ENCODE peak calls at places on chromosomes 12 and 14, in nine cellular contexts. H, D, Y, R, B, O, T, X and Z are unnamed samples.

GRCh38 chr12:56151672-56152131 is 685 bp upstream of the MYL6B start:
- DNase-seq in B (peak; percentile 45), R (peak; percentile 68), X (peak; percentile 77), O (peak; percentile 77), H (no peak), T (peak; percentile 48), Y (no peak), D (peak; percentile 83), Z (peak; percentile 63)

GRCh38 chr12:113852695-113853490 is 113.2 kb downstream of the RBM19 start:
- DNase-seq in T (no peak), R (no peak), B (no peak), H (no peak), O (no peak), Y (no peak), D (no peak), X (no peak), Z (no peak)

GRCh38 chr12:49198431-49199155 is 9.7 kb upstream of the TUBA1A start:
- DNase-seq in X (peak; percentile 55), R (no peak), Y (peak; percentile 89), D (peak; percentile 42), T (no peak), B (no peak), O (no peak), H (no peak), Z (no peak)

GRCh38 chr14:92951912-92952471 is 29.0 kb downstream of the CHGA start:
- DNase-seq in B (peak; percentile 46), T (peak; percentile 76), D (peak; percentile 80), Y (peak; percentile 76), H (peak; percentile 36), O (peak; percentile 83), X (peak; percentile 86), R (peak; percentile 86), Z (peak; percentile 79)

GRCh38 chr14:92747701-92748258 is 647 bp downstream of the LGMN start:
- DNase-seq in R (no peak), Y (no peak), B (no peak), D (no peak), O (no peak), T (no peak), X (no peak), H (no peak), Z (no peak)

GRCh38 chr14:76654573-76654955 is 106.7 kb upstream of the VASH1 start:
- DNase-seq in D (peak; percentile 34), T (no peak), O (no peak), R (no peak), X (no peak), H (no peak), B (no peak), Y (peak; percentile 8), Z (no peak)

GRCh38 chr14:22555573-22556011 is 33.4 kb downstream of the DAD1 start:
- DNase-seq in H (peak; percentile 13), T (no peak), R (no peak), O (no peak), Y (no peak), B (no peak), D (no peak), X (peak; percentile 52), Z (no peak)

GRCh38 chr12:666766-667308 is 3.6 kb upstream of the NINJ2 start:
- DNase-seq in T (no peak), Y (no peak), R (no peak), D (no peak), H (no peak), B (no peak), O (no peak), X (peak; percentile 44), Z (no peak)

GRCh38 chr14:54758041-54758440 is 144.6 kb downstream of the GCH1 start:
- DNase-seq in B (no peak), R (no peak), T (no peak), X (no peak), O (no peak), D (no peak), Y (no peak), H (no peak), Z (no peak)

GRCh38 chr12:10607885-10608458 is 5.4 kb downstream of the MAGOHB start:
- DNase-seq in B (no peak), D (no peak), T (no peak), X (no peak), Y (peak; percentile 28), H (no peak), R (no peak), O (no peak), Z (no peak)

GRCh38 chr14:67418368-67419174 is 6.6 kb upstream of the PLEK2 start:
- DNase-seq in X (no peak), D (no peak), B (no peak), O (no peak), Y (no peak), T (no peak), R (peak; percentile 63), H (no peak), Z (no peak)

GRCh38 chr12:8078400-8078799 is 3.7 kb upstream of the NECAP1 start:
- DNase-seq in H (no peak), D (peak; percentile 62), T (peak; percentile 43), O (no peak), B (no peak), Y (peak; percentile 83), X (peak; percentile 71), R (no peak), Z (peak; percentile 49)

GRCh38 chr12:109256011-109256410 is 53.1 kb downstream of the FOXN4 start:
- DNase-seq in X (no peak), H (no peak), O (no peak), B (no peak), Y (no peak), R (no peak), D (no peak), T (no peak), Z (no peak)

GRCh38 chr14:35229495-35230089 is 62.6 kb upstream of the PSMA6 start:
- DNase-seq in B (no peak), X (no peak), O (no peak), R (no peak), H (no peak), T (no peak), D (no peak), Y (peak; percentile 39), Z (no peak)

GRCh38 chr14:71720978-71721624 is 211.1 kb upstream of the RGS6 start:
- DNase-seq in R (no peak), D (peak; percentile 73), B (peak; percentile 8), Y (peak; percentile 91), T (no peak), X (no peak), H (no peak), O (no peak), Z (no peak)

GRCh38 chr12:15899282-15899870 is 11.8 kb upstream of the DERA start:
- DNase-seq in Y (no peak), T (no peak), R (no peak), D (no peak), O (no peak), B (no peak), X (no peak), H (no peak), Z (no peak)

GRCh38 chr12:26187429-26187828 is 7.9 kb upstream of the SSPN start:
- DNase-seq in Y (no peak), T (no peak), O (no peak), X (no peak), R (no peak), H (no peak), D (no peak), B (no peak), Z (no peak)

GRCh38 chr14:52048641-52049204 is 20.1 kb downstream of the NID2 start:
- DNase-seq in B (no peak), T (no peak), O (no peak), X (peak; percentile 79), D (no peak), H (no peak), Y (no peak), R (no peak), Z (no peak)

GRCh38 chr14:24184104-24184970 is 4.3 kb downstream of the IPO4 start:
- DNase-seq in Y (no peak), H (no peak), R (no peak), T (no peak), X (no peak), D (no peak), O (no peak), B (no peak), Z (no peak)

GRCh38 chr14:95524706-95525512 is 8.5 kb upstream of the SYNE3 start:
- DNase-seq in X (no peak), T (no peak), D (no peak), Y (no peak), B (no peak), R (no peak), O (no peak), H (no peak), Z (no peak)

DNA sequence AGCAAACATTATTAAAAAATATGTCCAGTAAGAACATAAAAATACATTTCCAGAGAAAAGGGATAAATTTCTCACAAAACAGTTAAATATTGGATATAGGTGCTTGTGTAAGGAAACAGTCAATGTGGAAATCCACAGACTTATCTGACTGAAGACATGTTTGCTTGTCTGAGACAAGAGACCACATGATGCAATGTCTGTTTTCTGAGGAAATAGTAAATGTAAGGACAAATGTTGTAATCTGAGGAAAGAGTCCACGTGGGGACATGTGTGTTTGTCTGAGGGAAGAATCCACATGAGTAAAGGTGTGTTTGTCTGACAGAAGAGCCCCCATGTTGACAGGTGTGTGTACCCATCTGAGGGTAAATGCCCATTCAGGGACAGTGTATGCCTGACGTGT is 1093.2 kb downstream of the TMEM121 start:
- DNase-seq in X (no peak), O (no peak), T (no peak), R (no peak), H (no peak), D (no peak), Y (no peak), B (no peak), Z (no peak)
- H3K9me3 ChIP-seq in X (no peaks in the 10 kb centered on the region), O (no peaks in the 10 kb centered on the region), T (no peaks in the 10 kb centered on the region), R (no peaks in the 10 kb centered on the region), H (no peaks in the 10 kb centered on the region), D (peaks cover 94% of the 10 kb centered on the region), Y (no peaks in the 10 kb centered on the region), B (no peaks in the 10 kb centered on the region), Z (no peaks in the 10 kb centered on the region)

GRCh38 chr12:111685811-111686573 is at the start of the genes ACAD10 and BRAP:
- DNase-seq in O (peak; percentile 95), T (peak; percentile 94), D (peak; percentile 97), Y (peak; percentile 95), R (peak; percentile 97), H (peak; percentile 91), X (peak; percentile 96), B (peak; percentile 62), Z (peak; percentile 91)
- H3K27ac ChIP-seq in O (peak within 1 kb of the TSS; percentile 90), T (peak within 1 kb of the TSS; percentile 82), D (no peak within 1 kb of the TSS), Y (peak within 1 kb of the TSS; percentile 89), R (peak within 1 kb of the TSS; percentile 91), H (peak within 1 kb of the TSS; percentile 88), X (peak within 1 kb of the TSS; percentile 88), B (peak within 1 kb of the TSS; percentile 97), Z (peak within 1 kb of the TSS; percentile 46)

DNA sequence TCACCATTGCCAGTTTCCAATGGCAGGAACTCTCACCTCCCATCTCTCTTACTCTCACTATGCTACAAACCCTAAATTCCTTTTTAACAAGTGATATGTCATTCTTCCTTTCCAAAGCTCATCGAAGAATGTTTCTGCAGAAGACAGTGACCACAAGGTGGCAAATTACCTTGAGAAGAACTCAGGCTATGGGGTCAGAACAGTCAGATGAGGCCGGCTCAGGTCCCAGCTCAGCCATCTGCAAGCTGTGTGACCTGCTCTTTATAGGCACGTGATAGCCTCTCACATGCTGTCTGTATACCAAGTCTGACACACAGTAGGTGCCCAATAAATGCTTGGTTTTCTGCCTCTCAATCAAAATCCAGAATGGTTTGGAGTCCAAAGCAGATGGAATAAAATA is 80.7 kb downstream of the FOXN3 start:
- DNase-seq in T (no peak), Y (no peak), X (no peak), D (no peak), R (no peak), B (no peak), O (no peak), H (no peak), Z (no peak)
- TF ChIP-seq CTCF in T (no peak), Y (no peak), X (no peak), D (peak; percentile 52), R (no peak), B (no peak), O (no peak), H (no peak), Z (no peak)

GRCh38 chr12:69602954-69603353 is 7.8 kb downstream of the LRRC10 start:
- DNase-seq in Y (no peak), T (no peak), H (no peak), D (no peak), B (no peak), R (no peak), O (no peak), X (no peak), Z (no peak)
- H3K9me3 ChIP-seq in Y (no peaks in the 10 kb centered on the region), T (no peaks in the 10 kb centered on the region), H (no peaks in the 10 kb centered on the region), D (no peaks in the 10 kb centered on the region), B (no peaks in the 10 kb centered on the region), R (no peaks in the 10 kb centered on the region), O (no peaks in the 10 kb centered on the region), X (no peaks in the 10 kb centered on the region), Z (no peaks in the 10 kb centered on the region)